ENCODE peak calls at places on chromosomes 6 and 20, in four cellular contexts. C is HFF-Myc, J is GM23338, V is colonic mucosa. S is an unnamed sample.

GRCh38 chr6:33420493-33421343 is 853 bp downstream of the SYNGAP1 start:
- DNase-seq in C (no peak), J (peak), V (no peak), S (no peak)

GRCh38 chr20:31488171-31488570 is 13.1 kb downstream of the REM1 start:
- DNase-seq in C (no peak), J (no peak), V (no peak), S (no peak)

GRCh38 chr6:109440325-109441068 is at the start of the genes PPIL6 and SMPD2:
- DNase-seq in C (peak), J (peak), V (peak), S (no peak)

GRCh38 chr20:10171864-10172751 is 46.5 kb upstream of the SNAP25 start:
- DNase-seq in C (peak), J (peak), V (peak), S (no peak)

GRCh38 chr6:14692208-14692607 is 553.7 kb upstream of the JARID2 start:
- DNase-seq in C (no peak), J (no peak), V (no peak), S (no peak)

GRCh38 chr20:24971702-24972101 is 20.8 kb downstream of the APMAP start:
- DNase-seq in C (no peak), J (no peak), V (no peak), S (no peak)

GRCh38 chr6:36126553-36127458 is 3.5 kb upstream of the MAPK13 start:
- DNase-seq in C (no peak), J (no peak), V (no peak), S (no peak)

GRCh38 chr20:17533396-17533795 is 2.2 kb upstream of the BFSP1 start:
- DNase-seq in C (no peak), J (peak), V (peak), S (no peak)

GRCh38 chr6:64890609-64891008 is 816.4 kb downstream of the EYS start:
- DNase-seq in C (no peak), J (no peak), V (no peak), S (no peak)

GRCh38 chr6:18433059-18433458 is 45.9 kb downstream of the RNF144B start:
- DNase-seq in C (no peak), J (no peak), V (no peak), S (no peak)

GRCh38 chr6:156396791-156397418 is 380.3 kb upstream of the ARID1B start:
- DNase-seq in C (no peak), J (peak), V (no peak), S (no peak)

GRCh38 chr6:3458706-3459421 is 2.0 kb upstream of the SLC22A23 start:
- DNase-seq in C (no peak), J (peak), V (no peak), S (no peak)

GRCh38 chr6:13005994-13006393 is 289.4 kb downstream of the PHACTR1 start:
- DNase-seq in C (no peak), J (no peak), V (no peak), S (no peak)

GRCh38 chr6:17281100-17281496 is at the start of gene RBM24:
- DNase-seq in C (no peak), J (peak), V (peak), S (no peak)

DNA sequence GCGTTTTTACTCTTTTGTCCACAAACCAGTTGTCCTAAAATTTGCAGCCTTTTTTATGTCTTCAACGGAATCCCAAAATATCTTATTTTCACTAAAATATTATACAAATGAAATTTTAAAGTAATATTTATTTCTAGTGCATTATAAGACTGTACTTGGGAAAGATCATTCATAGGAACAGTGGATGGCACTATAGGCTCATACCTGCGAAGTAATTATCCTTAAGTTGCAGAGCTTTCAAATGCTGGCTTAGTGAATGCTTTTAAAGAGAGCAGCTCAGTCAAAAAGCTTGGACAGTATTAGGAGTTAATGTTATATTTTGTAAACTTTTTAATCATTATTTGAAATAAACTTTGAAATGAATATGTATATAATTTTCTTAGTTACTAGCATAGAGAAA is 254.9 kb downstream of the CDKAL1 start:
- DNase-seq in C (no peak), J (no peak), V (no peak), S (no peak)
- TF ChIP-seq CTCF in C (no peak), J (no peak), V (no peak), S (peak)

GRCh38 chr6:25278914-25279747 is at the start of gene CARMIL1:
- DNase-seq in C (no peak), J (peak), V (peak), S (no peak)
- H3K4me3 ChIP-seq in C (peak), J (peak), V (peak), S (peak)

GRCh38 chr6:167860546-167861226 is 34.0 kb downstream of the AFDN start:
- DNase-seq in C (no peak), J (no peak), V (no peak), S (no peak)
- TF ChIP-seq CTCF in C (no peak), J (no peak), V (no peak), S (no peak)

GRCh38 chr6:136695410-136695809 is 96.9 kb downstream of the MAP3K5 start:
- DNase-seq in C (no peak), J (no peak), V (no peak), S (no peak)

GRCh38 chr6:136693090-136693489 is 99.2 kb downstream of the MAP3K5 start:
- DNase-seq in C (no peak), J (no peak), V (no peak), S (no peak)

GRCh38 chr6:136699358-136699757 is 92.9 kb downstream of the MAP3K5 start:
- DNase-seq in C (no peak), J (no peak), V (no peak), S (no peak)

GRCh38 chr6:136696238-136696637 is 96.0 kb downstream of the MAP3K5 start:
- DNase-seq in C (no peak), J (no peak), V (no peak), S (no peak)

DNA sequence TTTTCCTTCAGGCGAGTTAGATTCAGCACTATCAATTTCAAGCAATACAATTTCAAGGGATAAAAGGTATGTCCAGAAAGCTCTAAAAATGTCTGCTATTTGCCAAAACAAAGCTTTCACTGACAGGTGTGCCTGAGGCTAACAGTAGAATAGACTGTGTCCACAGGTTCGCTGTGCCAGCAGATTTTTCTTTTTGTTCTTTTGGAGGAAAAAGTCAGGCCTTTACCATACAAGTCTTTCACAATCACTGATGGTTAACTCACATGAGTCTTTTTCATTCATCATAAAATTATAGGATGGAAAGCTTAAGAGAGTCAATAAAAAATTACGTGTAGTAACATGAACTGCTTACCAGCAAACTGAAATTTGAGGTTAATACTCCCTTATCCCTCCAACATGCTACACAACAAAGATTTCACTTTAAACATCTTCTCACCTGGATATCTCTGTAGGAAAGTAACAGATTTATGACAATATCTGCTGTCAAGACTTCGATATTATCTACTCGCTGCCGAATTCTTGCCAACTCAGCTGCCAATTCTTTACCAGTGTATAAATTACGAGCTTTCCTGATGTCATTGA is 95.4 kb downstream of the MAP3K5 start:
- DNase-seq in C (no peak), J (no peak), V (no peak), S (no peak)
- H3K4me3 ChIP-seq in C (no peak), J (no peak), V (no peak), S (no peak)

GRCh38 chr20:58359441-58359840 is 29.6 kb upstream of the VAPB start:
- DNase-seq in C (no peak), J (peak), V (no peak), S (no peak)
- TF ChIP-seq CTCF in C (no peak), J (peak), V (no peak), S (no peak)

GRCh38 chr6:148563066-148563465 is 183.8 kb upstream of the UST start:
- DNase-seq in C (no peak), J (no peak), V (no peak), S (no peak)

GRCh38 chr6:148556415-148556814 is 190.4 kb upstream of the UST start:
- DNase-seq in C (no peak), J (no peak), V (no peak), S (no peak)

GRCh38 chr6:148561629-148562028 is 185.2 kb upstream of the UST start:
- DNase-seq in C (no peak), J (no peak), V (no peak), S (no peak)

GRCh38 chr6:148557796-148558457 is 188.9 kb upstream of the UST start:
- DNase-seq in C (no peak), J (no peak), V (no peak), S (no peak)

DNA sequence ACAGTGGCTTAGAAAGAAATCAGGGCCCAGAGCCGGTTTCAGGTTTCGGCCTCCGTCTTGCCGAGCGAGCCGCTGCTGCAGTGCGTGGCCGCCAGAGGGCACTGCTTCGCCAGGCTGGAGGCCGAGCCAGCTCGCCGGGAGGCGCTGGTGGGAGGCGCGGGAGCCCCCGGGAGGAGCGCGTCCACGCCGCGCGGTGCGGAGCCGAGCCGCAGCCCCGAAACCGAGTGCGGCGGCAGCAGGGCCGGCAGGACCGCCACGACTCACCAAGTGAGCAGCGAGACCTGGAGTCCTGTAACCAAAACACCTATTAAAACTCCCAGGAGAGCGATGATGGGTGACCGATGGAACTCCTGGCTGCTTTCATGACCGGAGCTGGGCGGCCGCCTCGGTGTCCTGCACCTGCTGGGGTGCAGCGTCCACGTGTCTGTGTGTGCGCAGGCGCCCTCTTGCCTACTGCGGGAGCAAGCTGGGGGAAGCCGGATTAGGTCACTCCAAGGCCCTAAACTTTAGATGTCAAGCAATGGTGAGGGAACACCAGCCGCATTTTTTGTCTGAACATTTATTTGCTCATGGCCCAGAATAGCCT is 186.9 kb upstream of the UST start:
- DNase-seq in C (no peak), J (peak), V (peak), S (no peak)
- H3K4me3 ChIP-seq in C (peak), J (peak), V (peak), S (peak)

GRCh38 chr6:28531479-28532128 is 5.9 kb downstream of the GPX5 start:
- DNase-seq in C (no peak), J (peak), V (no peak), S (no peak)
- TF ChIP-seq CTCF in C (peak), J (peak), V (no peak), S (no peak)

DNA sequence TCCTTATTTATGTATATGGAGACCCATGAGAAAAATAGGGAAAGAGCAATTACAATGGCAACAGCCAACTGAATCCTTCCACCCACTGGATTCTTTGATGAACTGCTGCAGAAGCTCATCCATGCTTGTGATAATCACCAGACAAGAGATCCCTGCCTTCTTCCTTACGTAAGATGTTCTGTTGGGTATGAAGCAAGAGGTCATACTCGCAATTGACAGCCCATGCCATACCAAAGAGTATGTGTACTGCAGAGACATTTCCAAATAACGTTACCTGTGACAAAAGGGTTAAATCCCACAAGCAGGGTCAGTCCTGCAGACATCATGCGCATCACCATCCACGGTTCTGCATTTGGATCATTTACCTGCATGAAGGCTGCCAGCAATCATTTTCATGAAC is 27.8 kb downstream of the ELOVL5 start:
- DNase-seq in C (no peak), J (no peak), V (no peak), S (no peak)
- H3K4me3 ChIP-seq in C (no peak), J (no peak), V (no peak), S (no peak)

DNA sequence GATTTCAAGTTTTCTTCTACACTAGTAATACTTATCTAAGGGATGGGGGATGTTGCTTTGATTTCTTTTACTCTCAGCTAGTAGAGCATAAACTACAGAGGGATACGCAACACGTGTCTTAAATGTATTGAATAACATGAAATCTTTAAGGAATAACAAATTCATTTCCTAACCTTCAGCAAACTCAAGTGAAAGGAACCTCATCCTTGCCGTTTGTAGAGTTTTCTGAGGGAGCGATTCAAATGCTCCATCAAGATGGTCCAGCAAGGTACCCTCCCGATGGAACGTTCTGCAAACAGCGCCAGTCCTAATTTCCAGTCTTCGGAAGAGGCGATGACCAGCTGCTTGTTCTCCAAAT is 95.4 kb upstream of the RIN2 start:
- DNase-seq in C (no peak), J (no peak), V (no peak), S (no peak)
- TF ChIP-seq CTCF in C (no peak), J (no peak), V (no peak), S (no peak)

GRCh38 chr6:35018184-35018523 is 123.0 kb downstream of the TCP11 start:
- DNase-seq in C (no peak), J (no peak), V (no peak), S (no peak)
- H3K4me3 ChIP-seq in C (no peak), J (no peak), V (peak), S (no peak)